ENCODE peak calls at places on chromosomes 5 and 9, in six cellular contexts. N is ovary, M is WERI-Rb-1, T is gastrocnemius medialis, W is HL-60, D is fibroblast of pulmonary artery. C is an unnamed sample.

GRCh38 chr5:131466171-131466766 is 168.8 kb downstream of the RAPGEF6 start:
- DNase-seq in W (no peak), T (no peak), D (peak; percentile 69), N (no peak), M (no peak), C (peak; percentile 88)

GRCh38 chr5:126462239-126463014 is 39.2 kb downstream of the GRAMD2B start:
- DNase-seq in N (peak; percentile 59), M (no peak), D (peak; percentile 70), T (no peak), W (no peak), C (peak; percentile 24)

GRCh38 chr5:94433393-94434149 is 184.8 kb downstream of the KIAA0825 start:
- DNase-seq in M (no peak), W (peak; percentile 60), T (peak; percentile 18), D (peak; percentile 97), N (no peak), C (peak; percentile 94)

GRCh38 chr9:76567086-76567485 is 108.1 kb downstream of the GCNT1 start:
- DNase-seq in W (no peak), N (no peak), M (no peak), T (no peak), D (no peak), C (peak; percentile 69)

GRCh38 chr5:137923856-137924255 is 34.6 kb downstream of the PKD2L2 start:
- DNase-seq in D (peak; percentile 38), W (no peak), N (no peak), M (no peak), T (no peak), C (no peak)

GRCh38 chr5:111069839-111070238 is 1.7 kb upstream of the TSLP start:
- DNase-seq in M (no peak), W (no peak), N (no peak), D (peak; percentile 78), T (no peak), C (peak; percentile 92)

GRCh38 chr5:73213566-73213998 is 40.6 kb downstream of the TMEM174 start:
- DNase-seq in M (no peak), T (no peak), W (no peak), N (no peak), D (peak; percentile 69), C (peak; percentile 54)

GRCh38 chr9:80899208-80899607 is 790.1 kb downstream of the TLE1 start:
- DNase-seq in T (no peak), M (no peak), N (no peak), D (peak; percentile 17), W (no peak), C (no peak)

GRCh38 chr5:138844812-138845513 is 30.2 kb downstream of the LRRTM2 start:
- DNase-seq in N (no peak), D (peak; percentile 64), W (no peak), M (no peak), T (no peak), C (peak; percentile 63)

GRCh38 chr9:129720181-129720864 is 32.5 kb downstream of the PTGES start:
- DNase-seq in N (no peak), M (peak; percentile 73), T (no peak), D (no peak), W (no peak), C (no peak)

GRCh38 chr5:79851694-79852006 is 139.4 kb downstream of the MTX3 start:
- DNase-seq in T (no peak), M (no peak), W (no peak), N (no peak), D (no peak), C (no peak)

GRCh38 chr9:13369426-13369825 is 89.9 kb upstream of the MPDZ start:
- DNase-seq in W (no peak), T (no peak), N (no peak), M (no peak), D (no peak), C (no peak)

GRCh38 chr5:97839338-97840081 is 656.5 kb upstream of the RIOK2 start:
- DNase-seq in M (no peak), T (no peak), W (no peak), N (no peak), D (peak; percentile 57), C (peak; percentile 28)

GRCh38 chr9:72937545-72937944 is 15.3 kb downstream of the ALDH1A1 start:
- DNase-seq in M (no peak), W (no peak), T (no peak), D (no peak), N (no peak), C (no peak)

GRCh38 chr5:13972029-13972428 is 27.5 kb upstream of the DNAH5 start:
- DNase-seq in N (no peak), D (no peak), W (no peak), T (no peak), M (no peak), C (no peak)
- TF ChIP-seq CTCF in N (no peak), D (no peak), W (no peak), T (no peak), M (no peak), C (no peak)

GRCh38 chr9:136644593-136645342 is 17.9 kb upstream of the EGFL7 start:
- DNase-seq in D (no peak), M (no peak), N (peak; percentile 40), T (peak; percentile 56), W (peak; percentile 80), C (peak; percentile 57)
- H3K4me3 ChIP-seq in D (no peak overlapping the region), M (peak overlapping the region; percentile 35), N (no peak overlapping the region), T (peak overlapping the region; percentile 44), W (no peak overlapping the region), C (no peak overlapping the region)

GRCh38 chr5:53482717-53483638 is 2.5 kb downstream of the FST start:
- DNase-seq in D (peak; percentile 31), N (peak; percentile 32), M (no peak), W (peak; percentile 28), T (no peak), C (peak; percentile 63)
- TF ChIP-seq CTCF in D (peak; percentile 38), N (no peak), M (peak; percentile 11), W (no peak), T (no peak), C (peak; percentile 39)

DNA sequence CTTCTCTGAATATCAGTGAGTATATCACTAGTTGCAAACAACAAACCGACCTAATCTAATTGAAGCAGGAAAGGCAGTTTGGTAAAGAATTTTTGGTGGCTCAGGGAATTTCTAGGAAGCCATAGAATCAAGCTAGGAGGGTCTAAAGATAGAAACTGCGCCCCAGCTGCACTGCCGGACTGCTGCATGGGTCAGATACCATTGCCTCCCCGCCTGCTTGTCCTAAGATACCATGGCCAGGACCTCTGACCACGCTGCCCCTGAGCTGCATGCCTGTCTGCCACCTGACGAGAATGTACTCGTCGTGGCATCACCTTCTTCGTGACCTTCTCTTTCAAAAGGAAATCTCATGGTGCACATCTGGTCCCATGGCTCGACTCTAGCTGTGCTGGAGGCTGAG is 439.0 kb downstream of the ZSWIM6 start:
- DNase-seq in W (no peak), M (no peak), N (no peak), T (no peak), D (no peak), C (no peak)
- H3K4me3 ChIP-seq in W (no peak overlapping the region), M (no peak overlapping the region), N (no peak overlapping the region), T (no peak overlapping the region), D (no peak overlapping the region), C (no peak overlapping the region)